ENCODE peak calls at places on chromosomes 5 and 9, in ten cellular contexts. One of them, this sample, is unnamed.

GRCh38 chr9:117733465-117733864 is 29.3 kb downstream of the TLR4 start:
- DNase-seq in IMR-90: no peak
- DNase-seq in hepatocyte: no peak
- DNase-seq in heart right ventricle: no peak
- DNase-seq in astrocyte of the spinal cord: no peak
- DNase-seq in left lung: no peak
- DNase-seq in heart left ventricle: peak; percentile 28
- DNase-seq in MCF 10A: no peak
- DNase-seq in tibial artery: no peak
- DNase-seq in OCI-LY7: no peak
- DNase-seq in this sample: no peak

GRCh38 chr9:70696694-70697335 is 282.4 kb upstream of the KLF9 start:
- DNase-seq in IMR-90: no peak
- DNase-seq in hepatocyte: no peak
- DNase-seq in heart right ventricle: no peak
- DNase-seq in astrocyte of the spinal cord: no peak
- DNase-seq in left lung: no peak
- DNase-seq in heart left ventricle: no peak
- DNase-seq in MCF 10A: no peak
- DNase-seq in tibial artery: no peak
- DNase-seq in OCI-LY7: no peak
- DNase-seq in this sample: no peak

GRCh38 chr5:122985006-122985700 is 51.4 kb downstream of the PPIC start:
- DNase-seq in IMR-90: peak; percentile 14
- DNase-seq in hepatocyte: no peak
- DNase-seq in heart right ventricle: no peak
- DNase-seq in astrocyte of the spinal cord: no peak
- DNase-seq in left lung: no peak
- DNase-seq in heart left ventricle: no peak
- DNase-seq in MCF 10A: no peak
- DNase-seq in tibial artery: no peak
- DNase-seq in OCI-LY7: no peak
- DNase-seq in this sample: no peak

GRCh38 chr9:99373912-99374311 is 151.8 kb downstream of the SEC61B start:
- DNase-seq in IMR-90: no peak
- DNase-seq in hepatocyte: no peak
- DNase-seq in heart right ventricle: no peak
- DNase-seq in astrocyte of the spinal cord: no peak
- DNase-seq in left lung: no peak
- DNase-seq in heart left ventricle: no peak
- DNase-seq in MCF 10A: no peak
- DNase-seq in tibial artery: no peak
- DNase-seq in OCI-LY7: no peak
- DNase-seq in this sample: no peak

GRCh38 chr5:178196986-178197385 is 7.3 kb upstream of the HNRNPAB start:
- DNase-seq in IMR-90: no peak
- DNase-seq in hepatocyte: no peak
- DNase-seq in heart right ventricle: no peak
- DNase-seq in astrocyte of the spinal cord: no peak
- DNase-seq in left lung: no peak
- DNase-seq in heart left ventricle: no peak
- DNase-seq in MCF 10A: no peak
- DNase-seq in tibial artery: no peak
- DNase-seq in OCI-LY7: no peak
- DNase-seq in this sample: no peak

GRCh38 chr9:22170162-22170932 is 161.2 kb upstream of the CDKN2B start:
- DNase-seq in IMR-90: peak; percentile 89
- DNase-seq in hepatocyte: no peak
- DNase-seq in heart right ventricle: no peak
- DNase-seq in astrocyte of the spinal cord: peak; percentile 61
- DNase-seq in left lung: no peak
- DNase-seq in heart left ventricle: no peak
- DNase-seq in MCF 10A: peak; percentile 59
- DNase-seq in tibial artery: no peak
- DNase-seq in OCI-LY7: no peak
- DNase-seq in this sample: no peak

GRCh38 chr5:106321242-106321641 is 1349.5 kb downstream of the EFNA5 start:
- DNase-seq in IMR-90: no peak
- DNase-seq in hepatocyte: no peak
- DNase-seq in heart right ventricle: no peak
- DNase-seq in astrocyte of the spinal cord: no peak
- DNase-seq in left lung: no peak
- DNase-seq in heart left ventricle: no peak
- DNase-seq in MCF 10A: no peak
- DNase-seq in tibial artery: no peak
- DNase-seq in OCI-LY7: no peak
- DNase-seq in this sample: no peak

GRCh38 chr5:143557992-143558506 is 154.6 kb upstream of the NR3C1 start:
- DNase-seq in IMR-90: no peak
- DNase-seq in hepatocyte: no peak
- DNase-seq in heart right ventricle: no peak
- DNase-seq in astrocyte of the spinal cord: no peak
- DNase-seq in left lung: no peak
- DNase-seq in heart left ventricle: no peak
- DNase-seq in MCF 10A: no peak
- DNase-seq in tibial artery: no peak
- DNase-seq in OCI-LY7: no peak
- DNase-seq in this sample: no peak

GRCh38 chr5:64221911-64222310 is 56.3 kb downstream of the RNF180 start:
- DNase-seq in IMR-90: no peak
- DNase-seq in hepatocyte: no peak
- DNase-seq in heart right ventricle: no peak
- DNase-seq in astrocyte of the spinal cord: no peak
- DNase-seq in left lung: no peak
- DNase-seq in heart left ventricle: no peak
- DNase-seq in MCF 10A: no peak
- DNase-seq in tibial artery: no peak
- DNase-seq in OCI-LY7: no peak
- DNase-seq in this sample: no peak

GRCh38 chr9:109290385-109290784 is 30.5 kb downstream of the EPB41L4B start:
- DNase-seq in IMR-90: no peak
- DNase-seq in hepatocyte: no peak
- DNase-seq in heart right ventricle: no peak
- DNase-seq in astrocyte of the spinal cord: no peak
- DNase-seq in left lung: no peak
- DNase-seq in heart left ventricle: no peak
- DNase-seq in MCF 10A: no peak
- DNase-seq in tibial artery: no peak
- DNase-seq in OCI-LY7: no peak
- DNase-seq in this sample: no peak

GRCh38 chr5:400282-401215 is 42.4 kb upstream of the EXOC3 start:
- DNase-seq in IMR-90: peak; percentile 82
- DNase-seq in hepatocyte: no peak
- DNase-seq in heart right ventricle: no peak
- DNase-seq in astrocyte of the spinal cord: peak; percentile 40
- DNase-seq in left lung: no peak
- DNase-seq in heart left ventricle: no peak
- DNase-seq in MCF 10A: no peak
- DNase-seq in tibial artery: peak; percentile 57
- DNase-seq in OCI-LY7: no peak
- DNase-seq in this sample: no peak

GRCh38 chr9:93288341-93288740 is 104.4 kb downstream of the WNK2 start:
- DNase-seq in IMR-90: no peak
- DNase-seq in hepatocyte: no peak
- DNase-seq in heart right ventricle: no peak
- DNase-seq in astrocyte of the spinal cord: no peak
- DNase-seq in left lung: no peak
- DNase-seq in heart left ventricle: no peak
- DNase-seq in MCF 10A: no peak
- DNase-seq in tibial artery: no peak
- DNase-seq in OCI-LY7: peak; percentile 48
- DNase-seq in this sample: no peak

DNA sequence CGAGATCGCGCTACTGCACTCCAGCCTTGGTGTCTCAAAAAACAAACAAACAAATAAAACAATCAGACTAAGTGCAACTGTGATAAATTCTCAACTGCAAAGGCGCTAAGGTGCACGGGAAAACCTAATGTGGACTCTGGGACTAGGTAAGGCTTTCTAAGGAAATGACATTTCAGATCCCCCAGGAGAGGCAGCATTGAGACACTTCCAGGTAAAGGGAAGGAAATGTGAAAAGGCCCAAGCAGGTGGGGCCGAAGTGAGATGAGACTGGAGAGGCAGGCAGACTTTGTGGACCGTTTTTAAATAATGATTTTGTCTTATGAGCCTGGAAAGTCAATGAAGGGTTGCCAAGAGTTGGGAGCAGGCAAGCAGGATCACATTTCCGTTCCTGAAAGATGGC is 1.9 kb upstream of the APBA1 start:
- DNase-seq in IMR-90: no peak
- DNase-seq in hepatocyte: no peak
- DNase-seq in heart right ventricle: no peak
- DNase-seq in astrocyte of the spinal cord: no peak
- DNase-seq in left lung: no peak
- DNase-seq in heart left ventricle: no peak
- DNase-seq in MCF 10A: no peak
- DNase-seq in tibial artery: no peak
- DNase-seq in OCI-LY7: no peak
- DNase-seq in this sample: no peak
- TF ChIP-seq CTCF in IMR-90: no peak
- TF ChIP-seq CTCF in hepatocyte: peak; percentile 17
- TF ChIP-seq CTCF in heart right ventricle: no peak
- TF ChIP-seq CTCF in astrocyte of the spinal cord: no peak
- TF ChIP-seq CTCF in left lung: no peak
- TF ChIP-seq CTCF in heart left ventricle: no peak
- TF ChIP-seq CTCF in MCF 10A: no peak
- TF ChIP-seq CTCF in tibial artery: no peak
- TF ChIP-seq CTCF in OCI-LY7: no peak
- TF ChIP-seq CTCF in this sample: no peak

GRCh38 chr9:81214975-81215374 is 474.4 kb downstream of the TLE1 start:
- DNase-seq in IMR-90: no peak
- DNase-seq in hepatocyte: no peak
- DNase-seq in heart right ventricle: no peak
- DNase-seq in astrocyte of the spinal cord: no peak
- DNase-seq in left lung: no peak
- DNase-seq in heart left ventricle: no peak
- DNase-seq in MCF 10A: no peak
- DNase-seq in tibial artery: no peak
- DNase-seq in OCI-LY7: no peak
- DNase-seq in this sample: no peak

GRCh38 chr9:81213456-81213855 is 475.9 kb downstream of the TLE1 start:
- DNase-seq in IMR-90: no peak
- DNase-seq in hepatocyte: no peak
- DNase-seq in heart right ventricle: no peak
- DNase-seq in astrocyte of the spinal cord: no peak
- DNase-seq in left lung: no peak
- DNase-seq in heart left ventricle: no peak
- DNase-seq in MCF 10A: no peak
- DNase-seq in tibial artery: no peak
- DNase-seq in OCI-LY7: no peak
- DNase-seq in this sample: no peak

GRCh38 chr9:81207651-81208050 is 481.7 kb downstream of the TLE1 start:
- DNase-seq in IMR-90: no peak
- DNase-seq in hepatocyte: no peak
- DNase-seq in heart right ventricle: no peak
- DNase-seq in astrocyte of the spinal cord: no peak
- DNase-seq in left lung: no peak
- DNase-seq in heart left ventricle: no peak
- DNase-seq in MCF 10A: peak; percentile 83
- DNase-seq in tibial artery: no peak
- DNase-seq in OCI-LY7: no peak
- DNase-seq in this sample: no peak

GRCh38 chr9:81211741-81212140 is 477.6 kb downstream of the TLE1 start:
- DNase-seq in IMR-90: no peak
- DNase-seq in hepatocyte: no peak
- DNase-seq in heart right ventricle: no peak
- DNase-seq in astrocyte of the spinal cord: no peak
- DNase-seq in left lung: no peak
- DNase-seq in heart left ventricle: no peak
- DNase-seq in MCF 10A: no peak
- DNase-seq in tibial artery: no peak
- DNase-seq in OCI-LY7: no peak
- DNase-seq in this sample: no peak
- TF ChIP-seq CTCF in IMR-90: no peak
- TF ChIP-seq CTCF in hepatocyte: no peak
- TF ChIP-seq CTCF in heart right ventricle: no peak
- TF ChIP-seq CTCF in astrocyte of the spinal cord: no peak
- TF ChIP-seq CTCF in left lung: no peak
- TF ChIP-seq CTCF in heart left ventricle: no peak
- TF ChIP-seq CTCF in MCF 10A: no peak
- TF ChIP-seq CTCF in tibial artery: no peak
- TF ChIP-seq CTCF in OCI-LY7: no peak
- TF ChIP-seq CTCF in this sample: no peak

GRCh38 chr5:94693043-94693822 is 74.8 kb downstream of the SLF1 start:
- DNase-seq in IMR-90: peak; percentile 93
- DNase-seq in hepatocyte: peak; percentile 60
- DNase-seq in heart right ventricle: no peak
- DNase-seq in astrocyte of the spinal cord: peak; percentile 82
- DNase-seq in left lung: no peak
- DNase-seq in heart left ventricle: no peak
- DNase-seq in MCF 10A: peak; percentile 75
- DNase-seq in tibial artery: no peak
- DNase-seq in OCI-LY7: peak; percentile 35
- DNase-seq in this sample: no peak
- TF ChIP-seq CTCF in IMR-90: peak; percentile 49
- TF ChIP-seq CTCF in hepatocyte: peak; percentile 64
- TF ChIP-seq CTCF in heart right ventricle: peak; percentile 31
- TF ChIP-seq CTCF in astrocyte of the spinal cord: peak; percentile 29
- TF ChIP-seq CTCF in left lung: no peak
- TF ChIP-seq CTCF in heart left ventricle: peak; percentile 49
- TF ChIP-seq CTCF in MCF 10A: peak; percentile 38
- TF ChIP-seq CTCF in tibial artery: peak; percentile 14
- TF ChIP-seq CTCF in OCI-LY7: peak; percentile 71
- TF ChIP-seq CTCF in this sample: peak; percentile 53

GRCh38 chr5:96721351-96721970 is 59.3 kb downstream of the CAST start:
- DNase-seq in IMR-90: peak; percentile 62
- DNase-seq in hepatocyte: no peak
- DNase-seq in heart right ventricle: no peak
- DNase-seq in astrocyte of the spinal cord: peak; percentile 38
- DNase-seq in left lung: peak; percentile 76
- DNase-seq in heart left ventricle: peak; percentile 38
- DNase-seq in MCF 10A: peak; percentile 39
- DNase-seq in tibial artery: peak; percentile 72
- DNase-seq in OCI-LY7: no peak
- DNase-seq in this sample: no peak

GRCh38 chr5:96725257-96725656 is 63.1 kb downstream of the CAST start:
- DNase-seq in IMR-90: no peak
- DNase-seq in hepatocyte: no peak
- DNase-seq in heart right ventricle: no peak
- DNase-seq in astrocyte of the spinal cord: no peak
- DNase-seq in left lung: no peak
- DNase-seq in heart left ventricle: no peak
- DNase-seq in MCF 10A: no peak
- DNase-seq in tibial artery: no peak
- DNase-seq in OCI-LY7: no peak
- DNase-seq in this sample: no peak

GRCh38 chr5:96729156-96729555 is 67.0 kb downstream of the CAST start:
- DNase-seq in IMR-90: no peak
- DNase-seq in hepatocyte: no peak
- DNase-seq in heart right ventricle: no peak
- DNase-seq in astrocyte of the spinal cord: no peak
- DNase-seq in left lung: no peak
- DNase-seq in heart left ventricle: no peak
- DNase-seq in MCF 10A: no peak
- DNase-seq in tibial artery: no peak
- DNase-seq in OCI-LY7: no peak
- DNase-seq in this sample: no peak

DNA sequence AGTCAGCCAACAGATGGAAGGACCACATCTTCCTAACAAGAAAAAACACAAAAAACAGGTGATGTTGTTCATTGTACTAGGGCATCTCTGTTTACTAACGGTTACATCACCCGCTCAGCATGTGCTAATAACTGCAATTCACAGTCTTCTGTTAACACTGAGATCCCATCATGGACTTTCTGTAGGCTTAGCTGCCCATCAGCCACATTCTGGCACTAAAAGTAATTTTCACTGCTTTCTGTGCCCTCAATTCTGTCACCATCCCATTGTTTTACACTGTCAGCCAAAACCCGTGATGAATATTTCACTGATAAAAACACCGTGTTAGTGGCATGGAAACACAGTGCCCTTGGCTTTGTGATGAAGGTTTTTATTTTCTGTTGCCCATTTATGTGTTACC is 64.6 kb downstream of the CAST start:
- DNase-seq in IMR-90: no peak
- DNase-seq in hepatocyte: no peak
- DNase-seq in heart right ventricle: no peak
- DNase-seq in astrocyte of the spinal cord: no peak
- DNase-seq in left lung: no peak
- DNase-seq in heart left ventricle: no peak
- DNase-seq in MCF 10A: no peak
- DNase-seq in tibial artery: no peak
- DNase-seq in OCI-LY7: no peak
- DNase-seq in this sample: no peak
- TF ChIP-seq CTCF in IMR-90: no peak
- TF ChIP-seq CTCF in hepatocyte: no peak
- TF ChIP-seq CTCF in heart right ventricle: no peak
- TF ChIP-seq CTCF in astrocyte of the spinal cord: no peak
- TF ChIP-seq CTCF in left lung: no peak
- TF ChIP-seq CTCF in heart left ventricle: no peak
- TF ChIP-seq CTCF in MCF 10A: no peak
- TF ChIP-seq CTCF in tibial artery: no peak
- TF ChIP-seq CTCF in OCI-LY7: no peak
- TF ChIP-seq CTCF in this sample: no peak